ENCODE peak calls at places on chromosome 22, in eight cellular contexts. One of them, this sample, is unnamed.

GRCh38 chr22:42972592-42973535 is 42.1 kb downstream of the PACSIN2 start:
- DNase-seq in BE2C: no peak
- DNase-seq in CD8-positive, alpha-beta T cell: no peak
- DNase-seq in HT1080: no peak
- DNase-seq in CD8-positive, alpha-beta memory T cell: no peak
- DNase-seq in nucleus accumbens: no peak
- DNase-seq in stimulated activated CD8-positive, alpha-beta memory T cell treated with anti-CD3 and anti-CD28 coated beads, Interleukin-15, amount 100 ng/mL, for 4 hours: no peak
- DNase-seq in NCI-H1105 treated with DMSO at 0.1 percent for 48 hours: no peak
- DNase-seq in this sample: no peak

GRCh38 chr22:26235792-26236191 is 66.5 kb downstream of the SEZ6L start:
- DNase-seq in nucleus accumbens: no peak
- DNase-seq in HT1080: no peak
- DNase-seq in NCI-H1105 treated with DMSO at 0.1 percent for 48 hours: no peak
- DNase-seq in stimulated activated CD8-positive, alpha-beta memory T cell treated with anti-CD3 and anti-CD28 coated beads, Interleukin-15, amount 100 ng/mL, for 4 hours: no peak
- DNase-seq in CD8-positive, alpha-beta T cell: no peak
- DNase-seq in BE2C: no peak
- DNase-seq in CD8-positive, alpha-beta memory T cell: no peak
- DNase-seq in this sample: no peak

GRCh38 chr22:46573781-46574437 is 36.5 kb upstream of the CELSR1 start:
- DNase-seq in CD8-positive, alpha-beta T cell: no peak
- DNase-seq in nucleus accumbens: no peak
- DNase-seq in CD8-positive, alpha-beta memory T cell: no peak
- DNase-seq in stimulated activated CD8-positive, alpha-beta memory T cell treated with anti-CD3 and anti-CD28 coated beads, Interleukin-15, amount 100 ng/mL, for 4 hours: no peak
- DNase-seq in BE2C: no peak
- DNase-seq in NCI-H1105 treated with DMSO at 0.1 percent for 48 hours: no peak
- DNase-seq in HT1080: no peak
- DNase-seq in this sample: no peak

GRCh38 chr22:36234919-36235318 is 4.4 kb downstream of the APOL2 start:
- DNase-seq in stimulated activated CD8-positive, alpha-beta memory T cell treated with anti-CD3 and anti-CD28 coated beads, Interleukin-15, amount 100 ng/mL, for 4 hours: no peak
- DNase-seq in nucleus accumbens: no peak
- DNase-seq in BE2C: no peak
- DNase-seq in CD8-positive, alpha-beta T cell: no peak
- DNase-seq in HT1080: no peak
- DNase-seq in NCI-H1105 treated with DMSO at 0.1 percent for 48 hours: no peak
- DNase-seq in CD8-positive, alpha-beta memory T cell: no peak
- DNase-seq in this sample: no peak

GRCh38 chr22:27100789-27101188 is 443.4 kb downstream of the MIAT start:
- DNase-seq in CD8-positive, alpha-beta T cell: no peak
- DNase-seq in CD8-positive, alpha-beta memory T cell: no peak
- DNase-seq in NCI-H1105 treated with DMSO at 0.1 percent for 48 hours: peak
- DNase-seq in BE2C: peak
- DNase-seq in nucleus accumbens: peak
- DNase-seq in stimulated activated CD8-positive, alpha-beta memory T cell treated with anti-CD3 and anti-CD28 coated beads, Interleukin-15, amount 100 ng/mL, for 4 hours: no peak
- DNase-seq in HT1080: peak
- DNase-seq in this sample: no peak

GRCh38 chr22:47776329-47776728 is 1013.9 kb downstream of the TBC1D22A start:
- DNase-seq in BE2C: no peak
- DNase-seq in stimulated activated CD8-positive, alpha-beta memory T cell treated with anti-CD3 and anti-CD28 coated beads, Interleukin-15, amount 100 ng/mL, for 4 hours: no peak
- DNase-seq in NCI-H1105 treated with DMSO at 0.1 percent for 48 hours: no peak
- DNase-seq in CD8-positive, alpha-beta T cell: no peak
- DNase-seq in nucleus accumbens: no peak
- DNase-seq in CD8-positive, alpha-beta memory T cell: no peak
- DNase-seq in HT1080: no peak
- DNase-seq in this sample: no peak

GRCh38 chr22:42299586-42300285 is 29.3 kb upstream of the TCF20 start:
- DNase-seq in HT1080: no peak
- DNase-seq in CD8-positive, alpha-beta memory T cell: peak
- DNase-seq in BE2C: no peak
- DNase-seq in NCI-H1105 treated with DMSO at 0.1 percent for 48 hours: no peak
- DNase-seq in CD8-positive, alpha-beta T cell: peak
- DNase-seq in nucleus accumbens: no peak
- DNase-seq in stimulated activated CD8-positive, alpha-beta memory T cell treated with anti-CD3 and anti-CD28 coated beads, Interleukin-15, amount 100 ng/mL, for 4 hours: no peak
- DNase-seq in this sample: no peak

GRCh38 chr22:21697866-21698265 is 32.1 kb downstream of the PPIL2 start:
- DNase-seq in NCI-H1105 treated with DMSO at 0.1 percent for 48 hours: no peak
- DNase-seq in stimulated activated CD8-positive, alpha-beta memory T cell treated with anti-CD3 and anti-CD28 coated beads, Interleukin-15, amount 100 ng/mL, for 4 hours: no peak
- DNase-seq in HT1080: no peak
- DNase-seq in BE2C: no peak
- DNase-seq in CD8-positive, alpha-beta memory T cell: no peak
- DNase-seq in CD8-positive, alpha-beta T cell: no peak
- DNase-seq in nucleus accumbens: no peak
- DNase-seq in this sample: no peak

GRCh38 chr22:21710156-21710555 is 25.4 kb downstream of the YPEL1 start:
- DNase-seq in stimulated activated CD8-positive, alpha-beta memory T cell treated with anti-CD3 and anti-CD28 coated beads, Interleukin-15, amount 100 ng/mL, for 4 hours: no peak
- DNase-seq in CD8-positive, alpha-beta T cell: no peak
- DNase-seq in CD8-positive, alpha-beta memory T cell: no peak
- DNase-seq in nucleus accumbens: no peak
- DNase-seq in HT1080: peak
- DNase-seq in NCI-H1105 treated with DMSO at 0.1 percent for 48 hours: no peak
- DNase-seq in BE2C: no peak
- DNase-seq in this sample: no peak

GRCh38 chr22:37808294-37808657 is 542 bp downstream of the GCAT start:
- DNase-seq in NCI-H1105 treated with DMSO at 0.1 percent for 48 hours: no peak
- DNase-seq in nucleus accumbens: no peak
- DNase-seq in BE2C: no peak
- DNase-seq in CD8-positive, alpha-beta T cell: no peak
- DNase-seq in HT1080: no peak
- DNase-seq in stimulated activated CD8-positive, alpha-beta memory T cell treated with anti-CD3 and anti-CD28 coated beads, Interleukin-15, amount 100 ng/mL, for 4 hours: no peak
- DNase-seq in CD8-positive, alpha-beta memory T cell: no peak
- DNase-seq in this sample: no peak

GRCh38 chr22:43050995-43051394 is 36.0 kb upstream of the PACSIN2 start:
- DNase-seq in CD8-positive, alpha-beta T cell: no peak
- DNase-seq in HT1080: no peak
- DNase-seq in nucleus accumbens: no peak
- DNase-seq in stimulated activated CD8-positive, alpha-beta memory T cell treated with anti-CD3 and anti-CD28 coated beads, Interleukin-15, amount 100 ng/mL, for 4 hours: no peak
- DNase-seq in BE2C: no peak
- DNase-seq in CD8-positive, alpha-beta memory T cell: no peak
- DNase-seq in NCI-H1105 treated with DMSO at 0.1 percent for 48 hours: no peak
- DNase-seq in this sample: no peak

GRCh38 chr22:46654426-46654825 is 34.2 kb downstream of the GRAMD4 start:
- DNase-seq in stimulated activated CD8-positive, alpha-beta memory T cell treated with anti-CD3 and anti-CD28 coated beads, Interleukin-15, amount 100 ng/mL, for 4 hours: no peak
- DNase-seq in CD8-positive, alpha-beta T cell: no peak
- DNase-seq in nucleus accumbens: no peak
- DNase-seq in BE2C: no peak
- DNase-seq in CD8-positive, alpha-beta memory T cell: no peak
- DNase-seq in NCI-H1105 treated with DMSO at 0.1 percent for 48 hours: no peak
- DNase-seq in HT1080: no peak
- DNase-seq in this sample: no peak

GRCh38 chr22:20624161-20624616 is 116.8 kb downstream of the MED15 start:
- DNase-seq in nucleus accumbens: no peak
- DNase-seq in BE2C: no peak
- DNase-seq in NCI-H1105 treated with DMSO at 0.1 percent for 48 hours: no peak
- DNase-seq in CD8-positive, alpha-beta memory T cell: no peak
- DNase-seq in stimulated activated CD8-positive, alpha-beta memory T cell treated with anti-CD3 and anti-CD28 coated beads, Interleukin-15, amount 100 ng/mL, for 4 hours: no peak
- DNase-seq in CD8-positive, alpha-beta T cell: no peak
- DNase-seq in HT1080: peak
- DNase-seq in this sample: no peak

This sample was measured in right atrium auricular region.